ENCODE peak calls at places on chromosomes 7 and 10, in ten cellular contexts. A is CD4-positive, CD25-positive, alpha-beta regulatory T cell; W is ascending aorta; P is pancreas; B is left lung; K is HCT116; Q is mammary epithelial cell; U is kidney; G is ovary; M is CD8-positive, alpha-beta memory T cell. T is an unnamed sample.

GRCh38 chr10:80545258-80545881 is 7.7 kb downstream of the SH2D4B start:
- DNase-seq in A (no peak), W (no peak), P (no peak), B (no peak), K (no peak), Q (no peak), U (no peak), G (no peak), M (no peak), T (no peak)

GRCh38 chr10:113303747-113304146 is 249.1 kb upstream of the HABP2 start:
- DNase-seq in A (no peak), W (no peak), P (no peak), B (no peak), K (no peak), Q (peak; percentile 8), U (no peak), G (no peak), M (no peak), T (no peak)

GRCh38 chr7:98563183-98563495 is 53.9 kb upstream of the NPTX2 start:
- DNase-seq in A (no peak), W (no peak), P (no peak), B (no peak), K (no peak), Q (no peak), U (no peak), G (no peak), M (no peak), T (no peak)

GRCh38 chr7:90626011-90626410 is 29.9 kb downstream of the CDK14 start:
- DNase-seq in A (no peak), W (no peak), P (no peak), B (no peak), K (no peak), Q (peak; percentile 26), U (no peak), G (no peak), M (no peak), T (no peak)

GRCh38 chr10:33252794-33253203 is 81.7 kb downstream of the NRP1 start:
- DNase-seq in A (no peak), W (no peak), P (no peak), B (no peak), K (no peak), Q (peak; percentile 82), U (no peak), G (no peak), M (no peak), T (no peak)

GRCh38 chr10:124827474-124827873 is 25.9 kb downstream of the ABRAXAS2 start:
- DNase-seq in A (no peak), W (no peak), P (no peak), B (no peak), K (no peak), Q (no peak), U (no peak), G (no peak), M (peak; percentile 3), T (no peak)

GRCh38 chr7:137772221-137772620 is 74.6 kb downstream of the DGKI start:
- DNase-seq in A (no peak), W (no peak), P (no peak), B (no peak), K (no peak), Q (no peak), U (no peak), G (no peak), M (no peak), T (no peak)

GRCh38 chr7:143519411-143520131 is 41.9 kb downstream of the TAS2R41 start:
- DNase-seq in A (no peak), W (no peak), P (no peak), B (peak; percentile 29), K (no peak), Q (peak; percentile 51), U (no peak), G (no peak), M (no peak), T (no peak)

GRCh38 chr10:93259126-93259525 is 185.4 kb downstream of the CYP26A1 start:
- DNase-seq in A (no peak), W (no peak), P (no peak), B (no peak), K (no peak), Q (peak; percentile 23), U (no peak), G (no peak), M (no peak), T (no peak)

GRCh38 chr10:93261089-93261488 is 187.4 kb downstream of the CYP26A1 start:
- DNase-seq in A (no peak), W (no peak), P (no peak), B (no peak), K (no peak), Q (no peak), U (no peak), G (no peak), M (no peak), T (no peak)

GRCh38 chr10:93267521-93267920 is 193.8 kb downstream of the CYP26A1 start:
- DNase-seq in A (no peak), W (no peak), P (no peak), B (no peak), K (no peak), Q (no peak), U (no peak), G (no peak), M (no peak), T (no peak)

GRCh38 chr10:93266858-93267257 is 193.2 kb downstream of the CYP26A1 start:
- DNase-seq in A (no peak), W (no peak), P (no peak), B (no peak), K (no peak), Q (no peak), U (no peak), G (no peak), M (no peak), T (no peak)

DNA sequence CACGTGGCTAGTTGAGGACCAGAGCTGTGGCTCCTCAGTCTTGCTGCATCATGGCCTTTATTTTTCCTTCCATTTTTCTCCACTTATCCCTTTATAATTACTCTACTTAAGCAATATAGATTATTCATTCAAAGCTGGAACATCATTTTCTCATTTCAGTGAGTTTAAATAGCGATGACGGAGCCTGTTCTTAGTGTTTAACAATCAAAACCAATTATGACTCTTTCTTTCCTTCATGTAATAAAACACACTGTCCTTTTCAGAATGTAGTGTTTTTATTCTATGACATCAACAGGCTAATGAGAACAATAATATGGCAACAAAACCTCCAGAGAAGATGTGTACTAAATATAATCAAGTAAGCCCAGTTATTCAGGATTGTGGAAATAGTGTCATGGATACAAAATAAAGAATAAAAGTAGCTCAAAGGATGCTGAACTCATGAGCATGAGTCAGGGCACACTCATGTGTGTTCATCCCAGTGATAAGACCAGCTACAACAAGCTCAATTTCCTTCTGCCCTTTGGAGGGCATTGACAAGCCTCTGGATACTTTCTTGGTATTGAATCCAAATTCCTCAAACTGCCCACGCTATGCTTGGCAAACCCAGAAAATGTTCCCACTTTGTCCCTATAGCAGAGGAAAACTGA is 188.4 kb downstream of the CYP26A1 start:
- DNase-seq in A (no peak), W (no peak), P (no peak), B (no peak), K (no peak), Q (peak; percentile 85), U (no peak), G (no peak), M (no peak), T (no peak)
- H3K4me3 ChIP-seq in A (no peak overlapping the region), W (no peak overlapping the region), P (no peak overlapping the region), B (no peak overlapping the region), K (no peak overlapping the region), Q (no peak overlapping the region), U (no peak overlapping the region), G (no peak overlapping the region), M (no peak overlapping the region), T (no peak overlapping the region)

DNA sequence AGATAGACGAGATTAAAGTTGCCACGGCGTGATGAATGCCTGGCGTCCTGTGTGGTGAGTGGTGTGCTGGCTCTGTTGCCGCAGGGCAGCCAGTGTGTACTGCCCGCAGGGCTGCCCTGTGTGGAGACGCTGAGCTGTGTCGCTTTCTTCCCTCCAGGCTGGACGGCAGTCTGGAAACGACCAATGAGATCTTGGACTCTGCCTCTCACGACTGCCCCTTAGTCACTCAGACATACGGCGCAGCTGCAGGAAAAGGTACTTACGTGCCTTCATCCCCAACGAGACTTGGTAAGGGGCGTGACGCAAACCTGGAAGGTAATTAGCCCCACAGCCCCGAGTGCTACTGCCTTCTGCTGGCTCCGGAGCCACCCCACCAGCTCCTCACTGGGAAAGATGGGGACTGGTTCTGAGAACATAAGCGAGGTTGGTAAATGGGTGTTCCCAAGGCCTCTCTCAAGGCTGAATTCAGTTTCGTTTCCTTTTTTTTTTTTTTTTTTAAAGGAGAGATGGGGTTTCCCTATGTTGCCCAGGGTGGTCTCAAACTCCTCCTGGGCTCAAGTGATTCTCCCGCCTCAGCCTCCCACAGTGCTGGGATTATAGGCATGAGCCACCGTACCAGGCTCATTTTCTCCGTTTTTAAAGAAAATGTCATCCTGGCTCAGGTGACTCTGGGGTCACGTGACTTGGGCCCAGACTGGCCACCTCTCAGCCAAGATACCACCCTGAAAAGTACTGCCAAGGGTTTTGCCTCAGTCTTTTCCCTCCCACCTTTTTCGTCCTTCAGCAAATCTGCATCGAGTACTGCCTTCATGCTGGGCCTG is 39.6 kb downstream of the WIPI2 start:
- DNase-seq in A (no peak), W (no peak), P (no peak), B (peak; percentile 47), K (no peak), Q (no peak), U (peak; percentile 66), G (no peak), M (no peak), T (no peak)
- H3K27ac ChIP-seq in A (no peak overlapping the region), W (no peak overlapping the region), P (no peak overlapping the region), B (no peak overlapping the region), K (no peak overlapping the region), Q (no peak overlapping the region), U (no peak overlapping the region), G (no peak overlapping the region), M (no peak overlapping the region), T (no peak overlapping the region)

GRCh38 chr7:27243340-27244163 is 950 bp downstream of the EVX1 start:
- DNase-seq in A (no peak), W (no peak), P (no peak), B (no peak), K (no peak), Q (no peak), U (no peak), G (no peak), M (no peak), T (no peak)

GRCh38 chr7:27242580-27243339 is at the start of gene EVX1:
- DNase-seq in A (peak; percentile 5), W (no peak), P (no peak), B (no peak), K (no peak), Q (no peak), U (no peak), G (no peak), M (peak; percentile 38), T (no peak)

GRCh38 chr7:27241189-27242045 is 1.2 kb upstream of the EVX1 start:
- DNase-seq in A (no peak), W (no peak), P (no peak), B (no peak), K (no peak), Q (no peak), U (no peak), G (no peak), M (no peak), T (no peak)

GRCh38 chr7:27239780-27240731 is 2.5 kb upstream of the EVX1 start:
- DNase-seq in A (no peak), W (no peak), P (no peak), B (no peak), K (no peak), Q (no peak), U (no peak), G (no peak), M (no peak), T (no peak)

DNA sequence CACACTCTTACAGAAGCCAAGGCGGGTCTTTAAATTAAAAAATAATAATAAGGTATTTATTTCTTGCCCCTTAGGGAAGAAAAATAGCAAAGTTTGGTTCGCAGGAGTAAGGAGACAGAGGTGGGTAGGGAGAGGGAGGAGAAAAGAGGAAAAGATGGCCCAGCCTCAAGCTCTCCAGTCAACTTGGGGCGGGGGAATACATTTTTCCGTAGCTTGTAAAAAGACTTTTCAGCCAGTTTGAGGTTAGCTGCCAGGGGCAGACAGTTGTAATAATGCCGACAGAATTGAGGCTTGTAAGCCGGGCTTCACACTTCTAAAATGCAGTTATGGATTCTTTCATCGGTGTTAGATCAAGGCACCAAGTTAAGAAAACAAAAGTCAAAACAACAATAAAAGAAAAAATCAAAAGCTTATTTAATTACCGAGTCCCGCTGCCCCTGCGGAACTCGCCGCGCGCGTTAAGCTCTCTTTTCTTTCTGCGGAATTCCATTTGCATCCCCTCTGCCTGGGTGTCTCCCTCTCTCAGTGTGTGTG is 489 bp upstream of the EVX1 start:
- DNase-seq in A (no peak), W (no peak), P (no peak), B (no peak), K (no peak), Q (no peak), U (no peak), G (no peak), M (no peak), T (no peak)
- H3K4me3 ChIP-seq in A (no peak overlapping the region), W (no peak overlapping the region), P (no peak overlapping the region), B (no peak overlapping the region), K (no peak overlapping the region), Q (no peak overlapping the region), U (no peak overlapping the region), G (no peak overlapping the region), M (no peak overlapping the region), T (no peak overlapping the region)

DNA sequence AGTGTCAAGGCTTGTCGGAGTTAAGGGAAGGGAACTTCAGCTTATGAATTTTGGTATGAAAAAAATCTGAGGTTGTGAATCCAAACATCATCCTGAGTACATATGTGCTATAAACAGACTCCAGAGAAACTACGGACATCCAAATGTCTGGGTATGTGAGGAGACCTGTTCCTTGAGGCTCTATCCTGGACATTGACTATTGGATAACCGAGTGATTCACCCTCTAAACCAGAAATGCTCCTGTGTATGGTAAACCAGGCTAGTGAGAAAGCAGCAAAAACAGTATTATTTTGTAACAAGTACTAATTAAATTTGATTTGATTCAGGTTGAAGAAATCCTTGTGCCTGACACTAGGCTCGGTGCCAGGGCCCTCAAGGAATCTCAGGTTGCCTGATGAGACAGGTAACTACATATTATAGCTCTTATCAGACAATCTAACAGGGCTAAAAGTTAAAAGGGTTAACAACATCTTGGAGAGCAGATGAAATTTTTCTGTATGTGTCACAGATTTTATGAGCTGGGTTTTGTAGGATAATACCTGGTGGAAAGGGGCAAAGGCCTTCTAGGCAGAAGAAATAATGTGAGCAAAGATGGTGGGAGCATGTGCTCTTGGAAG is 10.4 kb upstream of the STOX1 start:
- DNase-seq in A (no peak), W (no peak), P (no peak), B (no peak), K (no peak), Q (peak; percentile 83), U (no peak), G (no peak), M (no peak), T (no peak)
- H3K27ac ChIP-seq in A (no peak overlapping the region), W (no peak overlapping the region), P (no peak overlapping the region), B (no peak overlapping the region), K (no peak overlapping the region), Q (no peak overlapping the region), U (no peak overlapping the region), G (no peak overlapping the region), M (no peak overlapping the region), T (no peak overlapping the region)

T was measured in iPS DF 6.9.